ENCODE peak calls at places on chromosomes 3 and 15, in nine cellular contexts. J is A549, W is K562, L is Panc1, P is HCT116, K is HepG2, B is GM12878, E is HL-60, Q is SK-N-SH. U is an unnamed sample.

GRCh38 chr3:9552252-9552999 is 1.2 kb downstream of the LHFPL4 start:
- DNase-seq in J (no peak), W (peak; percentile 84), L (no peak), P (no peak), K (no peak), B (no peak), E (peak; percentile 23), Q (peak; percentile 91), U (peak; percentile 94)

GRCh38 chr3:6447166-6447801 is 413.6 kb upstream of the GRM7 start:
- DNase-seq in J (no peak), W (no peak), L (no peak), P (no peak), K (no peak), B (no peak), E (no peak), Q (no peak), U (no peak)

GRCh38 chr3:85185495-85185894 is 226.7 kb downstream of the CADM2 start:
- DNase-seq in J (no peak), W (no peak), L (no peak), P (no peak), K (no peak), B (no peak), E (no peak), Q (no peak), U (no peak)

GRCh38 chr3:127456471-127457093 is 134.0 kb downstream of the TPRA1 start:
- DNase-seq in J (no peak), W (no peak), L (no peak), P (no peak), K (no peak), B (no peak), E (no peak), Q (no peak), U (peak; percentile 16)

GRCh38 chr3:20323307-20323927 is 137.4 kb upstream of the SGO1 start:
- DNase-seq in J (no peak), W (no peak), L (no peak), P (no peak), K (peak; percentile 70), B (no peak), E (no peak), Q (no peak), U (no peak)

GRCh38 chr3:45693941-45694521 is 4.8 kb downstream of the SACM1L start:
- DNase-seq in J (no peak), W (peak; percentile 27), L (no peak), P (no peak), K (no peak), B (no peak), E (no peak), Q (peak; percentile 34), U (no peak)

GRCh38 chr3:105274958-105275357 is 91.8 kb upstream of the ALCAM start:
- DNase-seq in J (no peak), W (no peak), L (no peak), P (no peak), K (no peak), B (no peak), E (no peak), Q (no peak), U (no peak)

GRCh38 chr3:61858054-61858453 is 296.7 kb downstream of the PTPRG start:
- DNase-seq in J (no peak), W (no peak), L (no peak), P (peak; percentile 7), K (no peak), B (no peak), E (no peak), Q (peak; percentile 27), U (no peak)

GRCh38 chr3:42979044-42979962 is at the start of gene GASK1A:
- DNase-seq in J (no peak), W (no peak), L (no peak), P (no peak), K (no peak), B (no peak), E (peak; percentile 74), Q (peak; percentile 76), U (peak; percentile 89)

GRCh38 chr3:195291121-195291520 is 20.2 kb upstream of the XXYLT1 start:
- DNase-seq in J (no peak), W (no peak), L (no peak), P (no peak), K (no peak), B (no peak), E (no peak), Q (no peak), U (no peak)

GRCh38 chr3:111590096-111590491 is 5.1 kb downstream of the ZBED2 start:
- DNase-seq in J (no peak), W (no peak), L (no peak), P (no peak), K (no peak), B (no peak), E (no peak), Q (no peak), U (peak; percentile 3)

GRCh38 chr3:192090586-192090985 is 629.6 kb downstream of the PYDC2 start:
- DNase-seq in J (no peak), W (no peak), L (no peak), P (peak; percentile 24), K (peak; percentile 19), B (no peak), E (no peak), Q (no peak), U (peak; percentile 61)

GRCh38 chr3:86982883-86983282 is 8.1 kb downstream of the VGLL3 start:
- DNase-seq in J (no peak), W (no peak), L (no peak), P (no peak), K (no peak), B (no peak), E (no peak), Q (no peak), U (no peak)

GRCh38 chr15:67043939-67044771 is 21.2 kb upstream of the SMAD3 start:
- DNase-seq in J (no peak), W (no peak), L (no peak), P (no peak), K (peak; percentile 84), B (no peak), E (no peak), Q (no peak), U (peak; percentile 87)

GRCh38 chr3:93984618-93985017 is 4.7 kb downstream of the ARL13B start:
- DNase-seq in J (no peak), W (no peak), L (no peak), P (no peak), K (no peak), B (no peak), E (no peak), Q (no peak), U (no peak)

GRCh38 chr15:66619152-66619903 is 53.5 kb upstream of the LCTL start:
- DNase-seq in J (peak; percentile 92), W (peak; percentile 71), L (peak; percentile 39), P (peak; percentile 49), K (peak; percentile 52), B (no peak), E (peak; percentile 67), Q (peak; percentile 90), U (peak; percentile 92)

GRCh38 chr3:37711721-37712120 is 150.0 kb upstream of the CTDSPL start:
- DNase-seq in J (no peak), W (no peak), L (no peak), P (no peak), K (no peak), B (no peak), E (no peak), Q (no peak), U (no peak)

GRCh38 chr3:37715358-37715757 is 146.3 kb upstream of the CTDSPL start:
- DNase-seq in J (no peak), W (no peak), L (no peak), P (no peak), K (no peak), B (no peak), E (no peak), Q (peak; percentile 43), U (no peak)

GRCh38 chr3:37713820-37714204 is 147.9 kb upstream of the CTDSPL start:
- DNase-seq in J (no peak), W (no peak), L (no peak), P (no peak), K (no peak), B (no peak), E (no peak), Q (no peak), U (no peak)

GRCh38 chr3:37712387-37712786 is 149.3 kb upstream of the CTDSPL start:
- DNase-seq in J (no peak), W (no peak), L (no peak), P (no peak), K (no peak), B (no peak), E (no peak), Q (no peak), U (no peak)

GRCh38 chr3:37712918-37713819 is 148.5 kb upstream of the CTDSPL start:
- DNase-seq in J (no peak), W (no peak), L (no peak), P (no peak), K (no peak), B (no peak), E (no peak), Q (no peak), U (no peak)
- TF ChIP-seq REST in J (no peak), W (no peak), L (no peak), P (no peak), K (no peak), B (no peak), E (no peak), Q (no peak), U (no peak)

DNA sequence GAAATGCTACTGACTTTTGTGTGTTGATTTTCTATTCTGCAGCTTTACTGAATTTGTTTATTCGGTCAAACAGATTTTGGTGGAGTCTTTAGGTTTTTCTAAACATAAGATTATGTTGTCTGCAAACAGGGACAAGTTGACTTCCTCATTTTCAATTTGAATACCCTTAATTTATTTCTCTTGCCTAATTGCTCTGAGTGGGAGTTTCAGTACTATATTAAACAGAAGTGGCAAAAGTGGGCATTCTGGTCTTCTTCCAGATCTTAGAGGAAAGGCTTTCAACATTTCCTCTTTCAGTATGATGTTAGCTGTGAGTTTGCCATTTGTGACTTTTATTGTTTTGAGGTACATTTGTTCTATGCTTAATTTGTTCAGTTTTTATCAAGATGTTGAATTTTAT is 268.5 kb downstream of the WNT5A start:
- DNase-seq in J (no peak), W (no peak), L (no peak), P (no peak), K (no peak), B (no peak), E (no peak), Q (no peak), U (no peak)
- TF ChIP-seq REST in J (no peak), W (no peak), L (no peak), P (no peak), K (no peak), B (no peak), E (no peak), Q (no peak), U (no peak)

GRCh38 chr3:126446791-126447190 is 28.9 kb downstream of the ZXDC start:
- DNase-seq in J (no peak), W (no peak), L (no peak), P (no peak), K (no peak), B (no peak), E (no peak), Q (no peak), U (peak; percentile 28)
- TF ChIP-seq REST in J (no peak), W (no peak), L (no peak), P (no peak), K (no peak), B (no peak), E (no peak), Q (no peak), U (no peak)

DNA sequence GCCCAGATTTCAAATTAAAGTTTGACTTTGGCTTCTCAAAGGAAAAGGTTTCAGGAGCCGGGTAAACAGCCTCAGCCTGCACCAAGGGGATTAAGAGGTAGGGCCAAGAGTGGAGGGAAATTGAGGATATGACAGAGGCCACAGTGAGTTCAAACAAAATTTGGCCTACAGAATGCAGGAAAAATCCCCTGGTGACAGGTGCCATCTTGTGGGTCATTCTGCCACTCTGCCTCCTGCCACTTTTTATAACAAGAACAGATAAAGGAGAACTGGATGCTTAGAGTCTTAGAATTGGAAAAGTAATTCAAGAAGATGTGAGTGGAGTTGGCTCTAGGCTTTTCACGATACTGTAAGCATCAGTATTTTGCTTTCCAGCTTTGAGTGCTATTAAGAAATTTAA is 253.2 kb downstream of the NR2F2 start:
- DNase-seq in J (no peak), W (no peak), L (no peak), P (no peak), K (no peak), B (no peak), E (peak; percentile 56), Q (peak; percentile 19), U (no peak)
- TF ChIP-seq REST in J (no peak), W (no peak), L (no peak), P (no peak), K (no peak), B (no peak), E (no peak), Q (no peak), U (no peak)